ENCODE peak calls at places on chromosomes 11 and 22, in seven cellular contexts. C is HFFc6, P is Kasumi-1, W is SW480, X is NCI-H2081, F is HT1080, N is GM04503. I is an unnamed sample.

GRCh38 chr11:106249857-106250256 is 172.4 kb downstream of the AASDHPPT start:
- DNase-seq in C (no peak), P (no peak), W (no peak), X (no peak), F (no peak), N (no peak), I (peak)

GRCh38 chr11:86069408-86070086 is 663 bp upstream of the PICALM start:
- DNase-seq in C (peak), P (peak), W (peak), X (peak), F (peak), N (peak), I (peak)

GRCh38 chr22:20549232-20549841 is 41.9 kb downstream of the MED15 start:
- DNase-seq in C (no peak), P (peak), W (no peak), X (no peak), F (no peak), N (no peak), I (no peak)

GRCh38 chr11:47478651-47479329 is 29.9 kb upstream of the RAPSN start:
- DNase-seq in C (no peak), P (no peak), W (no peak), X (no peak), F (no peak), N (no peak), I (no peak)

GRCh38 chr22:33865248-33865647 is 55.0 kb downstream of the LARGE1 start:
- DNase-seq in C (no peak), P (no peak), W (no peak), X (no peak), F (no peak), N (no peak), I (no peak)

GRCh38 chr11:68117896-68118470 is 3.2 kb downstream of the CHKA start:
- DNase-seq in C (no peak), P (no peak), W (no peak), X (no peak), F (no peak), N (no peak), I (no peak)

GRCh38 chr11:126053340-126054286 is 9.1 kb downstream of the CDON start:
- DNase-seq in C (no peak), P (no peak), W (no peak), X (peak), F (no peak), N (no peak), I (peak)

GRCh38 chr11:76329084-76329648 is 51.8 kb downstream of the THAP12 start:
- DNase-seq in C (no peak), P (no peak), W (peak), X (no peak), F (no peak), N (no peak), I (no peak)

GRCh38 chr11:113906038-113906437 is 1.4 kb downstream of the HTR3B start:
- DNase-seq in C (peak), P (no peak), W (no peak), X (peak), F (no peak), N (no peak), I (peak)

GRCh38 chr11:118415739-118416068 is 14.3 kb downstream of the ATP5MG start:
- DNase-seq in C (peak), P (peak), W (peak), X (peak), F (peak), N (peak), I (peak)

GRCh38 chr11:84465040-84465439 is 1162.1 kb downstream of the DLG2 start:
- DNase-seq in C (no peak), P (no peak), W (no peak), X (peak), F (peak), N (peak), I (no peak)

GRCh38 chr11:936199-936598 is 10.5 kb downstream of the AP2A2 start:
- DNase-seq in C (no peak), P (no peak), W (no peak), X (no peak), F (no peak), N (no peak), I (no peak)

GRCh38 chr11:118615282-118615979 is 8.0 kb downstream of the PHLDB1 start:
- DNase-seq in C (no peak), P (no peak), W (peak), X (no peak), F (peak), N (no peak), I (no peak)